ENCODE peak calls at places on chromosomes 12 and 14, in ten cellular contexts. One of them, this sample, is unnamed.

GRCh38 chr14:82180057-82180620 is 646.5 kb upstream of the SEL1L start:
- DNase-seq in adipocyte: no peak
- DNase-seq in stimulated activated CD4-positive, alpha-beta T cell treated with anti-CD3 and anti-CD28 coated beads, Interleukin-15, amount 100 ng/mL, for 1 hour: no peak
- DNase-seq in NCI-H1092 treated with DMSO at 0.1 percent for 48 hours: no peak
- DNase-seq in psoas muscle: no peak
- DNase-seq in lower leg skin: no peak
- DNase-seq in HL-60: no peak
- DNase-seq in stimulated activated CD8-positive, alpha-beta memory T cell treated with anti-CD3 and anti-CD28 coated beads, Interleukin-7, amount 100 ng/mL, for 1 hour: no peak
- DNase-seq in GM20000: no peak
- DNase-seq in bronchial epithelial cell: no peak
- DNase-seq in this sample: no peak

GRCh38 chr14:103091041-103091882 is 3.3 kb upstream of the EXOC3L4 start:
- DNase-seq in adipocyte: peak; percentile 54
- DNase-seq in stimulated activated CD4-positive, alpha-beta T cell treated with anti-CD3 and anti-CD28 coated beads, Interleukin-15, amount 100 ng/mL, for 1 hour: peak; percentile 57
- DNase-seq in NCI-H1092 treated with DMSO at 0.1 percent for 48 hours: no peak
- DNase-seq in psoas muscle: peak; percentile 63
- DNase-seq in lower leg skin: no peak
- DNase-seq in HL-60: peak; percentile 70
- DNase-seq in stimulated activated CD8-positive, alpha-beta memory T cell treated with anti-CD3 and anti-CD28 coated beads, Interleukin-7, amount 100 ng/mL, for 1 hour: peak; percentile 61
- DNase-seq in GM20000: peak; percentile 96
- DNase-seq in bronchial epithelial cell: no peak
- DNase-seq in this sample: no peak

GRCh38 chr14:102917469-102918211 is 4.8 kb upstream of the AMN start:
- DNase-seq in adipocyte: peak; percentile 74
- DNase-seq in stimulated activated CD4-positive, alpha-beta T cell treated with anti-CD3 and anti-CD28 coated beads, Interleukin-15, amount 100 ng/mL, for 1 hour: no peak
- DNase-seq in NCI-H1092 treated with DMSO at 0.1 percent for 48 hours: peak; percentile 56
- DNase-seq in psoas muscle: peak; percentile 57
- DNase-seq in lower leg skin: no peak
- DNase-seq in HL-60: no peak
- DNase-seq in stimulated activated CD8-positive, alpha-beta memory T cell treated with anti-CD3 and anti-CD28 coated beads, Interleukin-7, amount 100 ng/mL, for 1 hour: peak; percentile 12
- DNase-seq in GM20000: peak; percentile 87
- DNase-seq in bronchial epithelial cell: no peak
- DNase-seq in this sample: peak; percentile 69

GRCh38 chr14:93976477-93977057 is at the start of gene ASB2:
- DNase-seq in adipocyte: no peak
- DNase-seq in stimulated activated CD4-positive, alpha-beta T cell treated with anti-CD3 and anti-CD28 coated beads, Interleukin-15, amount 100 ng/mL, for 1 hour: no peak
- DNase-seq in NCI-H1092 treated with DMSO at 0.1 percent for 48 hours: no peak
- DNase-seq in psoas muscle: no peak
- DNase-seq in lower leg skin: no peak
- DNase-seq in HL-60: no peak
- DNase-seq in stimulated activated CD8-positive, alpha-beta memory T cell treated with anti-CD3 and anti-CD28 coated beads, Interleukin-7, amount 100 ng/mL, for 1 hour: no peak
- DNase-seq in GM20000: no peak
- DNase-seq in bronchial epithelial cell: no peak
- DNase-seq in this sample: no peak

GRCh38 chr14:32509632-32510187 is 180.6 kb downstream of the AKAP6 start:
- DNase-seq in adipocyte: peak; percentile 96
- DNase-seq in stimulated activated CD4-positive, alpha-beta T cell treated with anti-CD3 and anti-CD28 coated beads, Interleukin-15, amount 100 ng/mL, for 1 hour: no peak
- DNase-seq in NCI-H1092 treated with DMSO at 0.1 percent for 48 hours: no peak
- DNase-seq in psoas muscle: peak; percentile 67
- DNase-seq in lower leg skin: peak; percentile 90
- DNase-seq in HL-60: no peak
- DNase-seq in stimulated activated CD8-positive, alpha-beta memory T cell treated with anti-CD3 and anti-CD28 coated beads, Interleukin-7, amount 100 ng/mL, for 1 hour: no peak
- DNase-seq in GM20000: no peak
- DNase-seq in bronchial epithelial cell: peak; percentile 93
- DNase-seq in this sample: no peak

GRCh38 chr12:41681898-41682297 is 462.8 kb downstream of the GXYLT1 start:
- DNase-seq in adipocyte: no peak
- DNase-seq in stimulated activated CD4-positive, alpha-beta T cell treated with anti-CD3 and anti-CD28 coated beads, Interleukin-15, amount 100 ng/mL, for 1 hour: no peak
- DNase-seq in NCI-H1092 treated with DMSO at 0.1 percent for 48 hours: peak; percentile 36
- DNase-seq in psoas muscle: no peak
- DNase-seq in lower leg skin: no peak
- DNase-seq in HL-60: no peak
- DNase-seq in stimulated activated CD8-positive, alpha-beta memory T cell treated with anti-CD3 and anti-CD28 coated beads, Interleukin-7, amount 100 ng/mL, for 1 hour: no peak
- DNase-seq in GM20000: no peak
- DNase-seq in bronchial epithelial cell: no peak
- DNase-seq in this sample: no peak

GRCh38 chr12:92378682-92379479 is 233.2 kb upstream of the BTG1 start:
- DNase-seq in adipocyte: no peak
- DNase-seq in stimulated activated CD4-positive, alpha-beta T cell treated with anti-CD3 and anti-CD28 coated beads, Interleukin-15, amount 100 ng/mL, for 1 hour: no peak
- DNase-seq in NCI-H1092 treated with DMSO at 0.1 percent for 48 hours: no peak
- DNase-seq in psoas muscle: no peak
- DNase-seq in lower leg skin: no peak
- DNase-seq in HL-60: no peak
- DNase-seq in stimulated activated CD8-positive, alpha-beta memory T cell treated with anti-CD3 and anti-CD28 coated beads, Interleukin-7, amount 100 ng/mL, for 1 hour: no peak
- DNase-seq in GM20000: no peak
- DNase-seq in bronchial epithelial cell: no peak
- DNase-seq in this sample: no peak

GRCh38 chr14:53696217-53696965 is 260.2 kb downstream of the BMP4 start:
- DNase-seq in adipocyte: peak; percentile 3
- DNase-seq in stimulated activated CD4-positive, alpha-beta T cell treated with anti-CD3 and anti-CD28 coated beads, Interleukin-15, amount 100 ng/mL, for 1 hour: no peak
- DNase-seq in NCI-H1092 treated with DMSO at 0.1 percent for 48 hours: no peak
- DNase-seq in psoas muscle: no peak
- DNase-seq in lower leg skin: no peak
- DNase-seq in HL-60: no peak
- DNase-seq in stimulated activated CD8-positive, alpha-beta memory T cell treated with anti-CD3 and anti-CD28 coated beads, Interleukin-7, amount 100 ng/mL, for 1 hour: no peak
- DNase-seq in GM20000: no peak
- DNase-seq in bronchial epithelial cell: peak; percentile 76
- DNase-seq in this sample: no peak

GRCh38 chr14:58118097-58118496 is 33.9 kb downstream of the ARMH4 start:
- DNase-seq in adipocyte: no peak
- DNase-seq in stimulated activated CD4-positive, alpha-beta T cell treated with anti-CD3 and anti-CD28 coated beads, Interleukin-15, amount 100 ng/mL, for 1 hour: no peak
- DNase-seq in NCI-H1092 treated with DMSO at 0.1 percent for 48 hours: no peak
- DNase-seq in psoas muscle: no peak
- DNase-seq in lower leg skin: no peak
- DNase-seq in HL-60: no peak
- DNase-seq in stimulated activated CD8-positive, alpha-beta memory T cell treated with anti-CD3 and anti-CD28 coated beads, Interleukin-7, amount 100 ng/mL, for 1 hour: no peak
- DNase-seq in GM20000: no peak
- DNase-seq in bronchial epithelial cell: peak; percentile 25
- DNase-seq in this sample: no peak

GRCh38 chr14:104601786-104602185 is 2.8 kb downstream of the TMEM179 start:
- DNase-seq in adipocyte: no peak
- DNase-seq in stimulated activated CD4-positive, alpha-beta T cell treated with anti-CD3 and anti-CD28 coated beads, Interleukin-15, amount 100 ng/mL, for 1 hour: no peak
- DNase-seq in NCI-H1092 treated with DMSO at 0.1 percent for 48 hours: no peak
- DNase-seq in psoas muscle: peak; percentile 11
- DNase-seq in lower leg skin: no peak
- DNase-seq in HL-60: no peak
- DNase-seq in stimulated activated CD8-positive, alpha-beta memory T cell treated with anti-CD3 and anti-CD28 coated beads, Interleukin-7, amount 100 ng/mL, for 1 hour: no peak
- DNase-seq in GM20000: no peak
- DNase-seq in bronchial epithelial cell: no peak
- DNase-seq in this sample: peak; percentile 38

This sample was measured in mesothelial cell of epicardium.